ENCODE peak calls at places on chromosome 11, in seven cellular contexts. F, D, W, R, K, J and C are unnamed samples.

GRCh38 chr11:122240621-122241020 is 124.6 kb upstream of the BLID start:
- DNase-seq in F (no peak), D (no peak), W (no peak), R (no peak), K (no peak), J (no peak), C (no peak)

GRCh38 chr11:130141561-130142341 is 17.8 kb upstream of the ST14 start:
- DNase-seq in F (no peak), D (no peak), W (no peak), R (peak), K (peak), J (no peak), C (no peak)

GRCh38 chr11:91078221-91078620 is 855.4 kb upstream of the CHORDC1 start:
- DNase-seq in F (no peak), D (peak), W (no peak), R (no peak), K (no peak), J (no peak), C (no peak)

GRCh38 chr11:70542811-70543210 is 144.5 kb downstream of the CTTN start:
- DNase-seq in F (no peak), D (no peak), W (no peak), R (no peak), K (no peak), J (no peak), C (no peak)

GRCh38 chr11:109203176-109203575 is 218.8 kb upstream of the C11orf87 start:
- DNase-seq in F (no peak), D (no peak), W (no peak), R (no peak), K (no peak), J (no peak), C (no peak)

GRCh38 chr11:2104524-2105440 is 34.4 kb downstream of the IGF2 start:
- DNase-seq in F (no peak), D (no peak), W (no peak), R (no peak), K (no peak), J (no peak), C (no peak)

GRCh38 chr11:111939836-111940604 is 2.9 kb downstream of the DIXDC1 start:
- DNase-seq in F (no peak), D (no peak), W (no peak), R (peak), K (peak), J (no peak), C (no peak)

GRCh38 chr11:15690326-15690725 is 575.6 kb downstream of the INSC start:
- DNase-seq in F (no peak), D (no peak), W (no peak), R (no peak), K (no peak), J (no peak), C (no peak)

GRCh38 chr11:67563354-67564114 is 20.1 kb upstream of the GSTP1 start:
- DNase-seq in F (no peak), D (no peak), W (no peak), R (peak), K (peak), J (peak), C (no peak)

GRCh38 chr11:72439455-72439854 is 5.1 kb upstream of the CLPB start:
- DNase-seq in F (no peak), D (peak), W (no peak), R (peak), K (peak), J (no peak), C (no peak)

GRCh38 chr11:75077316-75077715 is 19.4 kb downstream of the OR2AT4 start:
- DNase-seq in F (no peak), D (no peak), W (no peak), R (peak), K (no peak), J (no peak), C (no peak)

GRCh38 chr11:5643585-5643984 is 18.8 kb downstream of the TRIM34 start:
- DNase-seq in F (no peak), D (no peak), W (no peak), R (no peak), K (no peak), J (no peak), C (no peak)

GRCh38 chr11:112113539-112114457 is 27.1 kb downstream of the SDHD start:
- DNase-seq in F (peak), D (peak), W (peak), R (peak), K (peak), J (no peak), C (no peak)

DNA sequence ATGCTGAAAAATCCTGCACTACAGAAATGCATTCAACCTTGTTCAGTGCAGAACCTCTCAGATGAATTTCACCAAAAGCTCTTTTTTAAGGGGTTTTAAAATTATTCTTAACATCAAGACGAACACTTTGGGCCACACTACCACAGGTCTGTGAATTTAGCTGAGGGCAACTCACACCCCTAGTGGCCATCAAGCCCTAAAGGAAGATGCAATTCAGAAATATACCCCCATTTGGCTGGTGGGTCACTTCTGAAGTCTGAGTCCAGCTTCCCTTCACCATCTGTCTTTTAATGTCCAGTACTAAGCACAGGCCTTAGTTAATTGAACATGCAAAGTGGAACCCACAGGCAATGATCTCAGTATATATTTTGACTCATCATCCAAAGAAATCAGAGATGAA is 50.5 kb downstream of the FAM76B start:
- DNase-seq in F (no peak), D (no peak), W (no peak), R (no peak), K (no peak), J (no peak), C (no peak)
- TF ChIP-seq CTCF in F (no peak), D (peak), W (peak), R (peak), K (peak), J (no peak), C (no peak)

DNA sequence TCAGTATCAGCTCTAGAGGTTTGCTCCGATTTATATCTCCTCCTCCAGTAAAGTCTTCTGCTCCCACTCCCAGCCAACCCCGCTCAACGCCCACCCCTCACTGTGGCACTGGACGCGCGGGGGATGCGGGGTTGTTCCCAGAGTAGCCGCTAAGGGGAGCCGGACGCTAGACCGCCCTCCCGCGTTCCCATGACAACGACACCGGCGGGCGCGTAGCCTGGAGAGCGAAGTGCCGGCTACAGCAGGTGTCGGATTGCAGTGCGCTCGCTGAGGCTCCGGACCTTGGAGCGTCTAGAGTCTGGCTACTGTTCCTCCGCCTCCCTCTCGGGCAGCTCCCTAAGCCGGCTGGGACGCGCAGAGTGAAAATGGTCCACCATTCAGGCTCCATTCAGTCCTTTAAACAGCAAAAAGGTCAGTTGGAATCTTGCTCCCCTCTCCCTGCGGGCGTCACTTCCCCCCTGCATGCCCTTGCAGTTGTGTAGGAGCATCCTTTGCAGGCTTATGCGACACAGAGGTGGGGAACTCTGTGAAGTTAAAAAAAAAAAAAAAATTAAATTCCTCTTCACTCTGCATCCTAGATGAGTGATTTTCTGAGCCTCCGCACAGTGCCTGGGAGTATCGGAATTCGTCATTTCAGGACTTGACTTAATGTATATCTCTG is at the start of gene ANO3:
- DNase-seq in F (peak), D (no peak), W (peak), R (peak), K (peak), J (peak), C (peak)
- TF ChIP-seq CTCF in F (peak), D (no peak), W (peak), R (peak), K (peak), J (no peak), C (peak)

GRCh38 chr11:27720277-27720830 is 20.1 kb upstream of the BDNF start:
- DNase-seq in F (peak), D (no peak), W (peak), R (peak), K (peak), J (peak), C (peak)
- TF ChIP-seq CTCF in F (peak), D (no peak), W (no peak), R (peak), K (peak), J (no peak), C (peak)

DNA sequence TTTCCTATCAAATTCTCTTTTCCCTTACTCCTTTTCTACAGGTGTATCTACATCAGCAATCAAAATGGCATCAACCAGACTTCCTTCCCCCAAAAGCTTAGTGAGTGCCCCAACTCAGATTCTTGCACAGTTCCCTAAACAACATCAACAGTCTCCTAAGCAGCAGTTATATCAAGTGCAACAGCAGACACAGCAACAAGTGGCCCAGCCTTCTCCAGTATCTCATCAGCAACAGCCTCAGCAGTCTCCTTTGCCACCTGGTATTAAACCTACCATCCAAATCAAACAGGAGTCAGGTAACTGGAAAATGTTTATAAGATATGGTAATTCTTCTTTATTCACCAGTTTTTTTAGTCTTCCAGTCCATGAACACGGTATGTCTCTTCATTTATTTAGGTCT is 51.4 kb downstream of the EMSY start:
- DNase-seq in F (no peak), D (no peak), W (no peak), R (no peak), K (no peak), J (no peak), C (no peak)
- TF ChIP-seq CTCF in F (no peak), D (no peak), W (no peak), R (no peak), K (no peak), J (no peak), C (no peak)

GRCh38 chr11:119488256-119488995 is 65.5 kb upstream of the THY1 start:
- DNase-seq in F (no peak), D (no peak), W (no peak), R (no peak), K (no peak), J (no peak), C (no peak)

GRCh38 chr11:119490253-119491006 is 67.5 kb upstream of the THY1 start:
- DNase-seq in F (no peak), D (no peak), W (no peak), R (no peak), K (no peak), J (no peak), C (no peak)

GRCh38 chr11:119489087-119489486 is 66.1 kb upstream of the THY1 start:
- DNase-seq in F (no peak), D (no peak), W (no peak), R (no peak), K (no peak), J (no peak), C (no peak)

GRCh38 chr11:119493712-119494111 is 70.7 kb upstream of the THY1 start:
- DNase-seq in F (peak), D (peak), W (peak), R (peak), K (peak), J (peak), C (peak)

DNA sequence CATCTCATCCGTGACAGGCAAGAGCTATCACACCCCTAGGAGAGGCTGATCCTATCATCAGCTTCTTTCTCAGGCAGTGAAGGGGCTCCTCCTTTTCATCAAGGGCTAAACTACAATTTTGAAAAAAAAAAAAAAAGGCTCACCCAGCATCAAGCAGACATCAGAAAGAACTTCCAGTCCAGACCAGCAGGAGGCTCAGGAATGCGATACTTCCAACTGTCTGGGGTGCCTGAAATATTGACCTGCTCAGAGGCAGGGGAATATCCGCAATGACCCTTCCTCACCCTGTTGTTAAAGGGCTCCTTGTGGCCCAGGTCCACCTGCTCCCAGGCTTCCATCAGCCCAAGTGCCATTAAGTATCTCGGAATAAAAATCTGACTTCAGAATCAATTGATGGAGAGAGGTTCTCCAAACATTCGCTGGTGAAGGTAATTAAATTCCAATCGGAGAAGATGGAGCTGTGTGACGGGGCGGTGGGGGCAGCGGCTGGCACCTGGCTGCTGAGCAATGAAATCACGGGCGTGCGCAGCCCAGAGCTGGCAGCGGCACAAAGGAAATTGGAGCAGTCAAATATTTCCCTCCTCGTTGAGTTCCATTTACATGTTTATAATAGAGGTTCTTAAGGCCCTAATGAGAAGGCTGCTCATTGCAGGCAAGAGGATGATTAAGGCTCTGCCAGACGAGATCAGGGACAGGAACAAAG is 68.9 kb upstream of the THY1 start:
- DNase-seq in F (no peak), D (no peak), W (peak), R (peak), K (no peak), J (no peak), C (peak)
- TF ChIP-seq CTCF in F (peak), D (no peak), W (peak), R (peak), K (peak), J (no peak), C (peak)